ENCODE peak calls at places on chromosomes 6 and 20, in five cellular contexts. P is mesendoderm; G is psoas muscle; T is activated naive CD4-positive, alpha-beta T cell; S is stimulated activated CD4-positive, alpha-beta T cell treated with anti-CD3 and anti-CD28 coated beads, Interleukin-15, amount 100 ng/mL, for 1 hour. N is an unnamed sample.

GRCh38 chr20:8073024-8073832 is 53.7 kb upstream of the TMX4 start:
- DNase-seq in P (peak; percentile 98), G (no peak), T (no peak), S (no peak), N (no peak)

GRCh38 chr6:35475573-35475972 is 7.4 kb downstream of the RPL10A start:
- DNase-seq in P (no peak), G (no peak), T (no peak), S (no peak), N (no peak)

GRCh38 chr6:148720371-148720770 is 26.5 kb upstream of the UST start:
- DNase-seq in P (no peak), G (no peak), T (no peak), S (no peak), N (no peak)

GRCh38 chr6:14123331-14124105 is 5.9 kb downstream of the CD83 start:
- DNase-seq in P (no peak), G (no peak), T (no peak), S (no peak), N (no peak)

GRCh38 chr6:14903176-14904088 is 342.4 kb upstream of the JARID2 start:
- DNase-seq in P (no peak), G (no peak), T (no peak), S (no peak), N (no peak)

GRCh38 chr20:56933331-56933698 is 304.2 kb downstream of the TFAP2C start:
- DNase-seq in P (no peak), G (no peak), T (no peak), S (no peak), N (no peak)

GRCh38 chr20:63409066-63409833 is 48.1 kb upstream of the CHRNA4 start:
- DNase-seq in P (peak; percentile 80), G (no peak), T (no peak), S (no peak), N (no peak)

GRCh38 chr20:58864346-58864745 is 11.8 kb downstream of the GNAS start:
- DNase-seq in P (no peak), G (no peak), T (no peak), S (no peak), N (no peak)

GRCh38 chr6:160510199-160510598 is 153.9 kb downstream of the LPA start:
- DNase-seq in P (no peak), G (no peak), T (no peak), S (no peak), N (no peak)

GRCh38 chr20:37096415-37097039 is 730 bp upstream of the RBL1 start:
- DNase-seq in P (no peak), G (no peak), T (no peak), S (no peak), N (no peak)

GRCh38 chr20:35854697-35855434 is 83.1 kb downstream of the PHF20 start:
- DNase-seq in P (no peak), G (no peak), T (no peak), S (no peak), N (no peak)

GRCh38 chr6:34517461-34517868 is 38.7 kb downstream of the SPDEF start:
- DNase-seq in P (no peak), G (no peak), T (no peak), S (no peak), N (no peak)

GRCh38 chr6:24935753-24936152 is at the start of gene RIPOR2:
- DNase-seq in P (peak; percentile 87), G (no peak), T (no peak), S (peak; percentile 53), N (no peak)

GRCh38 chr20:57030611-57031600 is 235.5 kb downstream of the BMP7 start:
- DNase-seq in P (no peak), G (no peak), T (no peak), S (no peak), N (no peak)

GRCh38 chr20:36497856-36498255 is 43.5 kb upstream of the MYL9 start:
- DNase-seq in P (no peak), G (no peak), T (no peak), S (no peak), N (no peak)

GRCh38 chr6:17098538-17098937 is 3.3 kb upstream of the STMND1 start:
- DNase-seq in P (peak; percentile 79), G (no peak), T (no peak), S (no peak), N (no peak)

GRCh38 chr20:1941226-1941625 is 46.0 kb downstream of the SIRPA start:
- DNase-seq in P (no peak), G (peak; percentile 72), T (no peak), S (no peak), N (no peak)

GRCh38 chr6:33583591-33584155 is 3.6 kb upstream of the BAK1 start:
- DNase-seq in P (peak; percentile 72), G (no peak), T (no peak), S (no peak), N (no peak)

GRCh38 chr6:25842526-25842925 is 10.7 kb upstream of the SLC17A1 start:
- DNase-seq in P (no peak), G (no peak), T (no peak), S (no peak), N (no peak)

GRCh38 chr6:101402618-101403002 is 9.1 kb downstream of the GRIK2 start:
- DNase-seq in P (peak; percentile 47), G (no peak), T (no peak), S (no peak), N (no peak)

GRCh38 chr6:41470341-41471063 is 75.7 kb upstream of the FOXP4 start:
- DNase-seq in P (peak; percentile 81), G (peak; percentile 75), T (no peak), S (no peak), N (peak; percentile 7)

GRCh38 chr20:61757678-61758555 is 307.8 kb downstream of the TAF4 start:
- DNase-seq in P (no peak), G (no peak), T (no peak), S (no peak), N (peak; percentile 32)

GRCh38 chr6:38095054-38095453 is 275.5 kb downstream of the ZFAND3 start:
- DNase-seq in P (peak; percentile 55), G (no peak), T (no peak), S (no peak), N (no peak)

GRCh38 chr6:158559895-158560786 is at the start of gene TMEM181:
- DNase-seq in P (peak; percentile 85), G (peak; percentile 89), T (peak; percentile 58), S (peak; percentile 73), N (peak; percentile 25)

GRCh38 chr6:34484899-34485298 is 19.0 kb downstream of the PACSIN1 start:
- DNase-seq in P (peak; percentile 68), G (no peak), T (peak; percentile 17), S (peak; percentile 36), N (no peak)

GRCh38 chr6:24883618-24884017 is 52.1 kb downstream of the RIPOR2 start:
- DNase-seq in P (no peak), G (no peak), T (no peak), S (no peak), N (no peak)

GRCh38 chr20:59830107-59831023 is 103.1 kb downstream of the SYCP2 start:
- DNase-seq in P (no peak), G (no peak), T (no peak), S (no peak), N (no peak)

GRCh38 chr6:43980004-43980795 is 147.1 kb downstream of the MRPL14 start:
- DNase-seq in P (no peak), G (no peak), T (no peak), S (no peak), N (no peak)

GRCh38 chr20:21191839-21192238 is 66.0 kb downstream of the KIZ start:
- DNase-seq in P (peak; percentile 85), G (no peak), T (no peak), S (no peak), N (no peak)

GRCh38 chr20:760751-761417 is 7.4 kb downstream of the SLC52A3 start:
- DNase-seq in P (peak; percentile 73), G (no peak), T (peak; percentile 3), S (no peak), N (no peak)

GRCh38 chr20:33686984-33687366 is 790 bp upstream of the E2F1 start:
- DNase-seq in P (no peak), G (no peak), T (no peak), S (no peak), N (no peak)

GRCh38 chr6:40874495-40874894 is 164.5 kb downstream of the UNC5CL start:
- DNase-seq in P (peak; percentile 84), G (no peak), T (no peak), S (no peak), N (no peak)

GRCh38 chr6:42451146-42451594 is 556 bp downstream of the TRERF1 start:
- DNase-seq in P (no peak), G (no peak), T (no peak), S (no peak), N (no peak)

GRCh38 chr6:160462551-160463109 is 114.5 kb downstream of the SLC22A3 start:
- DNase-seq in P (no peak), G (no peak), T (no peak), S (peak; percentile 30), N (no peak)